ENCODE peak calls at places on chromosomes 11 and 22, in four cellular contexts. One of them, this sample, is unnamed.

GRCh38 chr11:35059040-35059439 is 79.9 kb upstream of the CD44 start:
- DNase-seq in IMR-90: no peak
- DNase-seq in H9: no peak
- DNase-seq in neuronal stem cell: no peak
- DNase-seq in this sample: no peak

GRCh38 chr11:72924568-72925190 is 110.5 kb downstream of the ATG16L2 start:
- DNase-seq in IMR-90: peak
- DNase-seq in H9: no peak
- DNase-seq in neuronal stem cell: no peak
- DNase-seq in this sample: peak

GRCh38 chr11:109641549-109641948 is 219.6 kb downstream of the C11orf87 start:
- DNase-seq in IMR-90: peak
- DNase-seq in H9: peak
- DNase-seq in neuronal stem cell: peak
- DNase-seq in this sample: peak

GRCh38 chr22:28075260-28075981 is 156.4 kb upstream of the PITPNB start:
- DNase-seq in IMR-90: peak
- DNase-seq in H9: no peak
- DNase-seq in neuronal stem cell: no peak
- DNase-seq in this sample: peak

GRCh38 chr11:3085052-3085451 is 27.8 kb upstream of the CARS1 start:
- DNase-seq in IMR-90: no peak
- DNase-seq in H9: no peak
- DNase-seq in neuronal stem cell: no peak
- DNase-seq in this sample: no peak

GRCh38 chr11:78725200-78725599 is 150.5 kb upstream of the NARS2 start:
- DNase-seq in IMR-90: no peak
- DNase-seq in H9: no peak
- DNase-seq in neuronal stem cell: no peak
- DNase-seq in this sample: no peak

GRCh38 chr11:13668957-13669521 is 571 bp downstream of the FAR1 start:
- DNase-seq in IMR-90: peak
- DNase-seq in H9: no peak
- DNase-seq in neuronal stem cell: peak
- DNase-seq in this sample: peak

GRCh38 chr11:60951909-60952741 is at the start of gene SLC15A3:
- DNase-seq in IMR-90: peak
- DNase-seq in H9: peak
- DNase-seq in neuronal stem cell: no peak
- DNase-seq in this sample: peak

GRCh38 chr11:121235057-121235456 is 57.5 kb upstream of the SC5D start:
- DNase-seq in IMR-90: no peak
- DNase-seq in H9: no peak
- DNase-seq in neuronal stem cell: no peak
- DNase-seq in this sample: no peak

GRCh38 chr11:116822575-116822974 is 529 bp downstream of the APOA4 start:
- DNase-seq in IMR-90: no peak
- DNase-seq in H9: no peak
- DNase-seq in neuronal stem cell: no peak
- DNase-seq in this sample: no peak

GRCh38 chr22:43905681-43906080 is 13.9 kb upstream of the PNPLA5 start:
- DNase-seq in IMR-90: no peak
- DNase-seq in H9: no peak
- DNase-seq in neuronal stem cell: no peak
- DNase-seq in this sample: no peak

GRCh38 chr11:44308256-44308922 is 1.6 kb downstream of the ALX4 start:
- DNase-seq in IMR-90: no peak
- DNase-seq in H9: no peak
- DNase-seq in neuronal stem cell: no peak
- DNase-seq in this sample: no peak

GRCh38 chr22:19964701-19965386 is 23.2 kb upstream of the TXNRD2 start:
- DNase-seq in IMR-90: no peak
- DNase-seq in H9: no peak
- DNase-seq in neuronal stem cell: no peak
- DNase-seq in this sample: no peak
- H2BK120ac ChIP-seq in IMR-90: no peak
- H2BK120ac ChIP-seq in H9: no peak
- H2BK120ac ChIP-seq in neuronal stem cell: no peak
- H2BK120ac ChIP-seq in this sample: no peak

GRCh38 chr11:47187723-47188122 is 1.5 kb upstream of the PACSIN3 start:
- DNase-seq in IMR-90: no peak
- DNase-seq in H9: no peak
- DNase-seq in neuronal stem cell: no peak
- DNase-seq in this sample: no peak

GRCh38 chr11:47186076-47186936 is at the start of gene PACSIN3:
- DNase-seq in IMR-90: peak
- DNase-seq in H9: peak
- DNase-seq in neuronal stem cell: peak
- DNase-seq in this sample: peak

GRCh38 chr11:47188262-47188661 is 2.0 kb upstream of the PACSIN3 start:
- DNase-seq in IMR-90: no peak
- DNase-seq in H9: no peak
- DNase-seq in neuronal stem cell: no peak
- DNase-seq in this sample: no peak

GRCh38 chr11:47185305-47186075 is 744 bp downstream of the PACSIN3 start:
- DNase-seq in IMR-90: peak
- DNase-seq in H9: peak
- DNase-seq in neuronal stem cell: peak
- DNase-seq in this sample: peak

DNA sequence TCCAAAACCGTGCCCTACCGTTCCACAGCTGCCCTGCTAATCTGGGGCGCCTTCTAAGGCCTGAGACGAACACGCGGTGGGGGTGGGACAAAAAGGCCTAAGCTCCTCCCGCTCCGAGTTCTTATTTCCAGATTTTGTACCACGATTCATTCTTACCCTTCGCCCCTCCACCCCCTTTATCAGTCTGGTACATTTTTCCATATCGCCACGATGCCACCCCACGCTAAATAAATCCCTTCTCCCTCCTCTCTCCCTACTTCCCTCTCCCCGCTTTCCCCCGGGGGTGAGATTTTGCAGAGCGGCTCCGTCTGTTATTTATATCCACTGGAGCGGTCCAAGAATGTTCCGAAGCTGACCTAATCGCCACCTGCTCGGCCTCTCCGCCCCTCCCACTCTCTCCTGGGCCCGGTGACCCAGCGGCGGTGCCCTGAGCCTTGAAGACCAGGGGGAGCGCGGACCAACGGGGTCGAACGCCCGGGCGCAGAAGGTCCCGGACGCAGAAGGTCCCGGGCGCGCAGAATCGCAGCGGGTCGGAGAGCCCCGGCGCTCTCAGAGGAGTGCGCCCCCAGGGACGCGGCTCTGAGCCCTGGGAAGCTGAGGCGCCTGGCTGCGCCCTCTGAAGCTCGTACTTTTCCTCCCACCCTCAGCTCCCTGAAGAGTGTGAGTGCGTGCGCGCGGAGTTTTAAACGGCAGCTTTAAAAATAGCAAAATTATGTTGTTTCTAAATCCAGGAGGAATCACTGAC is 875 bp upstream of the PACSIN3 start:
- DNase-seq in IMR-90: peak
- DNase-seq in H9: peak
- DNase-seq in neuronal stem cell: peak
- DNase-seq in this sample: peak
- H2BK120ac ChIP-seq in IMR-90: no peak
- H2BK120ac ChIP-seq in H9: no peak
- H2BK120ac ChIP-seq in neuronal stem cell: peak
- H2BK120ac ChIP-seq in this sample: peak

GRCh38 chr22:39212721-39213376 is 31.9 kb downstream of the PDGFB start:
- DNase-seq in IMR-90: no peak
- DNase-seq in H9: peak
- DNase-seq in neuronal stem cell: no peak
- DNase-seq in this sample: peak
- H2BK120ac ChIP-seq in IMR-90: no peak
- H2BK120ac ChIP-seq in H9: no peak
- H2BK120ac ChIP-seq in neuronal stem cell: no peak
- H2BK120ac ChIP-seq in this sample: no peak

GRCh38 chr11:7604331-7604973 is 68.8 kb downstream of the CYB5R2 start:
- DNase-seq in IMR-90: no peak
- DNase-seq in H9: no peak
- DNase-seq in neuronal stem cell: no peak
- DNase-seq in this sample: no peak

GRCh38 chr11:7600205-7600775 is 73.0 kb downstream of the CYB5R2 start:
- DNase-seq in IMR-90: peak
- DNase-seq in H9: no peak
- DNase-seq in neuronal stem cell: no peak
- DNase-seq in this sample: peak

GRCh38 chr11:7606496-7606895 is 66.8 kb downstream of the CYB5R2 start:
- DNase-seq in IMR-90: no peak
- DNase-seq in H9: no peak
- DNase-seq in neuronal stem cell: no peak
- DNase-seq in this sample: no peak

GRCh38 chr11:7605544-7605943 is 67.8 kb downstream of the CYB5R2 start:
- DNase-seq in IMR-90: peak
- DNase-seq in H9: no peak
- DNase-seq in neuronal stem cell: no peak
- DNase-seq in this sample: no peak

DNA sequence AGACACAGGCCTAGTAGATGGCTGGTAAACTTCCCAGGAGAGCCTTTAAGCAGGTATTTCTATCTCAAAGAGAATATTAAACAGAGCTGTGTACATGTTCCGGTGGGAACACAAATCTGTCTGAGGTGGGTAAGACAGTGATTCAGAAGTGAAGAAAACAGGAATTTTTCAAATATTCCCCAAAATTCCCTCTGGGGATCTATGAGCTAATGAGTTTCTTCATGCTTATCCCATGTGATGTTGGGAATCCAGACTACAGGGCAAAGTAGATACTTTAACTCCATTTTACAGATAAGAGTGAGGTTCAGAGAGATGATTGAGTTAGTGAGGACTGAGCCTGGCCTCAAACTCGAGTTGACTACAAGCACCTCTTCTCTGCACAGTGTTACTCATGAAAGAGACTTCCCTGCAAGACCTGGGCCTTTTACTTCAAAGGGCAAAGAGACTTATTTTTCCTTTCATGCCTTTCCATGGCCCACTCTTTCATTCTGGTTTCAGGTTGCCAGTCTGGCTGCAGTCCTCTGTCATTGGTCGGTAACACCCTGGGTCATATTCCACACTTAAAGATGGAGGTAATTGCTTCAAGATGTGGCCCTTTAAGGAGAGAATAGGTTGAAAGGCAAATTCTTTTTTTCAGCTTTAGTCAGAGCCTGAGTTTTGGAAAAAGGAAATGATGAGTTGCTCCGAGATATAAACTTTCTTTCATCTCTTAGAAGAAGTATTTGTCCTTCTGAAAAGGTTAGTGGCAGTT is 70.1 kb downstream of the CYB5R2 start:
- DNase-seq in IMR-90: peak
- DNase-seq in H9: no peak
- DNase-seq in neuronal stem cell: no peak
- DNase-seq in this sample: no peak
- H2BK120ac ChIP-seq in IMR-90: no peak
- H2BK120ac ChIP-seq in H9: no peak
- H2BK120ac ChIP-seq in neuronal stem cell: no peak
- H2BK120ac ChIP-seq in this sample: no peak

GRCh38 chr22:30196867-30197336 is 49.7 kb downstream of the LIF start:
- DNase-seq in IMR-90: no peak
- DNase-seq in H9: no peak
- DNase-seq in neuronal stem cell: no peak
- DNase-seq in this sample: no peak
- H2BK120ac ChIP-seq in IMR-90: peak
- H2BK120ac ChIP-seq in H9: peak
- H2BK120ac ChIP-seq in neuronal stem cell: no peak
- H2BK120ac ChIP-seq in this sample: peak

GRCh38 chr11:62841361-62842170 is 2.2 kb upstream of the WDR74 start:
- DNase-seq in IMR-90: peak
- DNase-seq in H9: peak
- DNase-seq in neuronal stem cell: peak
- DNase-seq in this sample: peak
- H2BK120ac ChIP-seq in IMR-90: peak
- H2BK120ac ChIP-seq in H9: peak
- H2BK120ac ChIP-seq in neuronal stem cell: no peak
- H2BK120ac ChIP-seq in this sample: peak

GRCh38 chr11:23556163-23556750 is 696.0 kb upstream of the CCDC179 start:
- DNase-seq in IMR-90: no peak
- DNase-seq in H9: no peak
- DNase-seq in neuronal stem cell: no peak
- DNase-seq in this sample: no peak
- H2BK120ac ChIP-seq in IMR-90: peak
- H2BK120ac ChIP-seq in H9: no peak
- H2BK120ac ChIP-seq in neuronal stem cell: no peak
- H2BK120ac ChIP-seq in this sample: no peak

GRCh38 chr11:64006468-64006867 is 20.2 kb downstream of the OTUB1 start:
- DNase-seq in IMR-90: no peak
- DNase-seq in H9: no peak
- DNase-seq in neuronal stem cell: no peak
- DNase-seq in this sample: no peak
- H2BK120ac ChIP-seq in IMR-90: no peak
- H2BK120ac ChIP-seq in H9: no peak
- H2BK120ac ChIP-seq in neuronal stem cell: no peak
- H2BK120ac ChIP-seq in this sample: no peak

GRCh38 chr22:26662160-26662559 is 4.8 kb downstream of the MIAT start:
- DNase-seq in IMR-90: no peak
- DNase-seq in H9: no peak
- DNase-seq in neuronal stem cell: no peak
- DNase-seq in this sample: no peak

GRCh38 chr22:26656896-26657851 is at the start of gene MIAT:
- DNase-seq in IMR-90: peak
- DNase-seq in H9: peak
- DNase-seq in neuronal stem cell: peak
- DNase-seq in this sample: no peak

GRCh38 chr22:26660961-26661578 is 3.7 kb downstream of the MIAT start:
- DNase-seq in IMR-90: no peak
- DNase-seq in H9: no peak
- DNase-seq in neuronal stem cell: peak
- DNase-seq in this sample: no peak

GRCh38 chr22:26658161-26658560 is 773 bp downstream of the MIAT start:
- DNase-seq in IMR-90: no peak
- DNase-seq in H9: no peak
- DNase-seq in neuronal stem cell: no peak
- DNase-seq in this sample: no peak

DNA sequence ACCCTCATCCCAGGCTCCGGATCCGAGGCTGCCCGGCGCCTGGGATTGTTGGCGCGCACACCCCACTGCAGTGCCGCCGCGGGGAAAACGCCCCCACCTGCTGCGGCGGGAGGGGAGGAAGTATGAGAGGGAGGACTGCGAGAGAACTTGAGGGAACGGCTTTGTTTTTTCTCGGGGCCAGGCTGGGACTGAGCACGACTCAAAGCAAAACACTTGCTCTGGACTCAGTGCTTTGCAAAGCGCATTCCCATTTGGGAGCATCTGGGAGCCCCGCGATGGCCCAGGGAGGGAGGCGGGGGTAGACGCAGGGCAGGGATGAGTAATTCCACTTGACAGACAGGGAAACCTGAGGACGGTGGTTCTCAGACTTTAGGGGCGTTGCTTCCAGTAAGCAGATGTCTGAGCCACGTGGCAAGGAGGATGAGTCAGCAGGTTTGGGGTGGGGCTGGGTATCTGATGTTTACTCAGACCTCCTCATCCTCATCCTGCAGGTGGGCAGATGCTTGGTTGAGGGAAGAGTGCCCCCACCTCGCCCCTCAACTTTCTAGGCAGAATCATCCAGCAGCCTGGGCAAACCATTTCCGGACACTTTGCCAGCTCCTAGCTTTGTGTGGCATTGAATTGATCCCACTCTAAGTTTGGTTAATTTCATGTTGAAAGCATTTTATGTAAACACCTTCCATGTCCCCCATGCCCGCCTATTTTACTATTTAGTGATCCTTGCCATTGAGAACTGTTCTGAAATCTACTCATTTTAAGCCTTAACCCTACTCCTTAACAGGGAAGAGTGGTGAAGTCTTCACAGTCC is 1.5 kb downstream of the MIAT start:
- DNase-seq in IMR-90: peak
- DNase-seq in H9: peak
- DNase-seq in neuronal stem cell: peak
- DNase-seq in this sample: peak
- H2BK120ac ChIP-seq in IMR-90: peak
- H2BK120ac ChIP-seq in H9: no peak
- H2BK120ac ChIP-seq in neuronal stem cell: peak
- H2BK120ac ChIP-seq in this sample: peak

This sample was measured in mesenchymal stem cell.